ENCODE peak calls at places on chromosome 19, in four cellular contexts. A is osteocyte, F is ELR, K is Caki2. H is an unnamed sample.
A peak's percentile ranks its signal among the peaks of the same experiment; 100 is the strongest.

GRCh38 chr19:42253245-42254082 is 1.5 kb downstream of the ERF start:
- DNase-seq in A (no peak), F (peak; percentile 68), K (peak; percentile 45), H (no peak)

GRCh38 chr19:43606569-43607229 is 5.2 kb upstream of the SRRM5 start:
- DNase-seq in A (no peak), F (no peak), K (no peak), H (no peak)

GRCh38 chr19:38561658-38562057 is 56.1 kb downstream of the MAP4K1 start:
- DNase-seq in A (no peak), F (no peak), K (no peak), H (no peak)

GRCh38 chr19:34712606-34713261 is 21.3 kb upstream of the ZNF181 start:
- DNase-seq in A (no peak), F (peak; percentile 76), K (peak; percentile 54), H (no peak)

GRCh38 chr19:50061650-50062049 is 35.8 kb downstream of the ZNF473 start:
- DNase-seq in A (no peak), F (no peak), K (no peak), H (no peak)

GRCh38 chr19:38529610-38530009 is 88.1 kb downstream of the MAP4K1 start:
- DNase-seq in A (no peak), F (no peak), K (no peak), H (no peak)

GRCh38 chr19:38266981-38267597 is 2.7 kb downstream of the SPINT2 start:
- DNase-seq in A (no peak), F (peak; percentile 61), K (peak; percentile 92), H (no peak)

GRCh38 chr19:13401388-13401787 is 104.9 kb downstream of the CACNA1A start:
- DNase-seq in A (no peak), F (peak; percentile 63), K (peak; percentile 70), H (no peak)

GRCh38 chr19:48918801-48919247 is 14.7 kb upstream of the DHDH start:
- DNase-seq in A (no peak), F (peak; percentile 53), K (no peak), H (no peak)

GRCh38 chr19:32397736-32398135 is 7.8 kb upstream of the DPY19L3 start:
- DNase-seq in A (no peak), F (peak; percentile 79), K (peak; percentile 89), H (peak; percentile 74)

GRCh38 chr19:45842198-45842597 is 20.7 kb downstream of the SYMPK start:
- DNase-seq in A (no peak), F (no peak), K (no peak), H (no peak)

GRCh38 chr19:30406220-30406944 is 34.2 kb downstream of the ZNF536 start:
- DNase-seq in A (peak; percentile 53), F (no peak), K (no peak), H (peak; percentile 86)

GRCh38 chr19:15644816-15645215 is 4.1 kb downstream of the CYP4F3 start:
- DNase-seq in A (peak; percentile 48), F (no peak), K (no peak), H (peak; percentile 39)

GRCh38 chr19:35249848-35250711 is 1.3 kb downstream of the LSR start:
- DNase-seq in A (peak; percentile 76), F (no peak), K (no peak), H (peak; percentile 85)

GRCh38 chr19:47239610-47240296 is 8.8 kb upstream of the BBC3 start:
- DNase-seq in A (peak; percentile 94), F (peak; percentile 61), K (no peak), H (no peak)

GRCh38 chr19:34173145-34173956 is 1.0 kb downstream of the LSM14A start:
- DNase-seq in A (peak; percentile 68), F (peak; percentile 56), K (peak; percentile 70), H (peak; percentile 90)

GRCh38 chr19:2726904-2727639 is 5.9 kb upstream of the DIRAS1 start:
- DNase-seq in A (no peak), F (peak; percentile 26), K (no peak), H (no peak)

GRCh38 chr19:46725036-46725820 is 8.3 kb upstream of the PRKD2 start:
- DNase-seq in A (no peak), F (no peak), K (no peak), H (no peak)

GRCh38 chr19:16527971-16528521 is 14.2 kb downstream of the CHERP start:
- DNase-seq in A (no peak), F (peak; percentile 35), K (no peak), H (no peak)

GRCh38 chr19:8459520-8460260 is 14.9 kb downstream of the HNRNPM start:
- DNase-seq in A (no peak), F (peak; percentile 78), K (peak; percentile 46), H (no peak)

GRCh38 chr19:801030-801860 is 4.0 kb downstream of the PTBP1 start:
- DNase-seq in A (no peak), F (no peak), K (no peak), H (no peak)

GRCh38 chr19:46372901-46373572 is 26.1 kb downstream of the PPP5C start:
- DNase-seq in A (no peak), F (no peak), K (no peak), H (no peak)

GRCh38 chr19:38869836-38870607 is 8.1 kb downstream of the RINL start:
- DNase-seq in A (no peak), F (peak; percentile 69), K (peak; percentile 83), H (no peak)

GRCh38 chr19:3699071-3699740 is 1.1 kb downstream of the PIP5K1C start:
- DNase-seq in A (no peak), F (peak; percentile 63), K (no peak), H (no peak)

GRCh38 chr19:623974-624373 is 9.4 kb downstream of the POLRMT start:
- DNase-seq in A (peak; percentile 94), F (peak; percentile 87), K (peak; percentile 77), H (no peak)

GRCh38 chr19:14381689-14382474 is 638 bp downstream of the ADGRE5 start:
- DNase-seq in A (no peak), F (peak; percentile 71), K (peak; percentile 84), H (no peak)

GRCh38 chr19:31312004-31312403 is 37.2 kb downstream of the TSHZ3 start:
- DNase-seq in A (no peak), F (peak; percentile 36), K (peak; percentile 17), H (no peak)